ENCODE peak calls at places on chromosome 15, in eight cellular contexts. W is stimulated activated CD4-positive, alpha-beta T cell treated with anti-CD3 and anti-CD28 coated beads, Interleukin-2, amount 100 ng/mL, for 48 hours; P is H4; L is adipocyte; R is NCI-H510A treated with DMSO at 0.1 percent for 48 hours; C is astrocyte of the spinal cord; O is RPMI7951; D is B cell. V is an unnamed sample.

GRCh38 chr15:30872341-30872748 is 31.4 kb upstream of the FAN1 start:
- DNase-seq in W (no peak), P (peak; percentile 38), L (peak; percentile 5), R (no peak), C (peak; percentile 14), O (peak; percentile 9), D (no peak), V (no peak)

GRCh38 chr15:101394056-101394630 is 95.4 kb downstream of the PCSK6 start:
- DNase-seq in W (no peak), P (no peak), L (no peak), R (no peak), C (no peak), O (no peak), D (no peak), V (no peak)

GRCh38 chr15:88036154-88036839 is 220.2 kb downstream of the NTRK3 start:
- DNase-seq in W (no peak), P (no peak), L (no peak), R (no peak), C (no peak), O (no peak), D (no peak), V (no peak)

GRCh38 chr15:33152502-33153109 is 41.9 kb downstream of the FMN1 start:
- DNase-seq in W (no peak), P (peak; percentile 63), L (peak; percentile 68), R (peak; percentile 21), C (peak; percentile 42), O (peak; percentile 77), D (no peak), V (no peak)

GRCh38 chr15:74817370-74817737 is 4.7 kb downstream of the LMAN1L start:
- DNase-seq in W (no peak), P (no peak), L (peak; percentile 33), R (no peak), C (no peak), O (peak; percentile 47), D (no peak), V (peak; percentile 50)

GRCh38 chr15:59644757-59645156 is 12.6 kb downstream of the GTF2A2 start:
- DNase-seq in W (no peak), P (no peak), L (peak; percentile 4), R (no peak), C (no peak), O (no peak), D (no peak), V (no peak)

GRCh38 chr15:31079519-31079918 is 22.0 kb downstream of the TRPM1 start:
- DNase-seq in W (no peak), P (no peak), L (peak; percentile 89), R (no peak), C (no peak), O (no peak), D (no peak), V (no peak)

GRCh38 chr15:53193149-53193548 is 403.0 kb upstream of the ONECUT1 start:
- DNase-seq in W (no peak), P (peak; percentile 20), L (peak; percentile 13), R (no peak), C (peak; percentile 9), O (peak; percentile 26), D (no peak), V (peak; percentile 16)

GRCh38 chr15:82297546-82297945 is 34.9 kb downstream of the SAXO2 start:
- DNase-seq in W (no peak), P (no peak), L (no peak), R (no peak), C (no peak), O (no peak), D (no peak), V (no peak)

GRCh38 chr15:69719527-69719926 is 266.9 kb downstream of the RPLP1 start:
- DNase-seq in W (peak; percentile 41), P (no peak), L (no peak), R (no peak), C (no peak), O (peak; percentile 80), D (peak; percentile 66), V (peak; percentile 28)

GRCh38 chr15:68292157-68292781 is 14.7 kb downstream of the FEM1B start:
- DNase-seq in W (no peak), P (no peak), L (no peak), R (no peak), C (no peak), O (no peak), D (no peak), V (no peak)

GRCh38 chr15:65952425-65953053 is 83.2 kb downstream of the RAB11A start:
- DNase-seq in W (no peak), P (peak; percentile 40), L (peak; percentile 61), R (no peak), C (peak; percentile 68), O (peak; percentile 65), D (no peak), V (peak; percentile 22)

GRCh38 chr15:51856714-51857380 is 27.4 kb downstream of the TMOD3 start:
- DNase-seq in W (no peak), P (no peak), L (peak; percentile 54), R (no peak), C (no peak), O (no peak), D (no peak), V (no peak)

GRCh38 chr15:25798207-25798931 is 64.8 kb downstream of the ATP10A start:
- DNase-seq in W (no peak), P (no peak), L (peak; percentile 27), R (no peak), C (no peak), O (no peak), D (no peak), V (no peak)

GRCh38 chr15:68650901-68651709 is 72.3 kb downstream of the CORO2B start:
- DNase-seq in W (peak; percentile 70), P (no peak), L (no peak), R (no peak), C (no peak), O (no peak), D (peak; percentile 51), V (peak; percentile 56)

GRCh38 chr15:72057548-72058091 is 60.3 kb downstream of the MYO9A start:
- DNase-seq in W (no peak), P (no peak), L (no peak), R (no peak), C (no peak), O (peak; percentile 40), D (no peak), V (no peak)

GRCh38 chr15:59699810-59700431 is 10.8 kb upstream of the BNIP2 start:
- DNase-seq in W (no peak), P (no peak), L (no peak), R (no peak), C (no peak), O (peak; percentile 13), D (no peak), V (no peak)

GRCh38 chr15:56660943-56661342 is 72.4 kb downstream of the ZNF280D start:
- DNase-seq in W (no peak), P (no peak), L (no peak), R (no peak), C (no peak), O (no peak), D (no peak), V (no peak)

GRCh38 chr15:42107483-42107882 is 13.1 kb upstream of the PLA2G4D start:
- DNase-seq in W (peak; percentile 57), P (no peak), L (no peak), R (peak; percentile 69), C (no peak), O (peak; percentile 44), D (no peak), V (peak; percentile 40)

GRCh38 chr15:30991301-30992072 is at the start of gene MTMR10:
- DNase-seq in W (peak; percentile 70), P (peak; percentile 35), L (peak; percentile 87), R (peak; percentile 35), C (peak; percentile 69), O (peak; percentile 86), D (peak; percentile 71), V (peak; percentile 91)

GRCh38 chr15:89450076-89451006 is 46.0 kb downstream of the RHCG start:
- DNase-seq in W (no peak), P (no peak), L (no peak), R (no peak), C (no peak), O (no peak), D (no peak), V (no peak)

GRCh38 chr15:101266034-101266433 is 11.3 kb downstream of the SELENOS start:
- DNase-seq in W (no peak), P (peak; percentile 72), L (no peak), R (no peak), C (peak; percentile 81), O (peak; percentile 93), D (no peak), V (no peak)

GRCh38 chr15:82043130-82043673 is 2.6 kb downstream of the MEX3B start:
- DNase-seq in W (no peak), P (no peak), L (peak; percentile 31), R (peak; percentile 32), C (no peak), O (no peak), D (no peak), V (no peak)

GRCh38 chr15:96337354-96337990 is 7.0 kb downstream of the NR2F2 start:
- DNase-seq in W (no peak), P (no peak), L (no peak), R (no peak), C (peak; percentile 33), O (no peak), D (no peak), V (no peak)

GRCh38 chr15:78684645-78685044 is 43.6 kb upstream of the CHRNB4 start:
- DNase-seq in W (no peak), P (no peak), L (no peak), R (no peak), C (no peak), O (no peak), D (no peak), V (no peak)

V was measured in GM12865.